ENCODE peak calls at places on chromosomes 4 and X, in eight cellular contexts. One of them, this sample, is unnamed.

GRCh38 chr4:74370912-74371311 is 6.0 kb downstream of the EREG start:
- DNase-seq in stimulated activated CD8-positive, alpha-beta memory T cell treated with anti-CD3 and anti-CD28 coated beads, Interleukin-15, amount 100 ng/mL, for 24 hours: no peak
- DNase-seq in RPMI8226: peak
- DNase-seq in activated CD8-positive, alpha-beta memory T cell treated with anti-CD3 and anti-CD28 coated beads for 1 hour: no peak
- DNase-seq in left lung: no peak
- DNase-seq in MM.1S: peak
- DNase-seq in iPS-NIHi11: peak
- DNase-seq in PC-3: peak
- DNase-seq in this sample: no peak

GRCh38 chr4:95268819-95269565 is 279.8 kb downstream of the UNC5C start:
- DNase-seq in stimulated activated CD8-positive, alpha-beta memory T cell treated with anti-CD3 and anti-CD28 coated beads, Interleukin-15, amount 100 ng/mL, for 24 hours: no peak
- DNase-seq in RPMI8226: no peak
- DNase-seq in activated CD8-positive, alpha-beta memory T cell treated with anti-CD3 and anti-CD28 coated beads for 1 hour: no peak
- DNase-seq in left lung: no peak
- DNase-seq in MM.1S: no peak
- DNase-seq in iPS-NIHi11: no peak
- DNase-seq in PC-3: peak
- DNase-seq in this sample: no peak

GRCh38 chrX:109797311-109797975 is 64.4 kb upstream of the ACSL4 start:
- DNase-seq in stimulated activated CD8-positive, alpha-beta memory T cell treated with anti-CD3 and anti-CD28 coated beads, Interleukin-15, amount 100 ng/mL, for 24 hours: no peak
- DNase-seq in RPMI8226: no peak
- DNase-seq in activated CD8-positive, alpha-beta memory T cell treated with anti-CD3 and anti-CD28 coated beads for 1 hour: no peak
- DNase-seq in left lung: no peak
- DNase-seq in MM.1S: no peak
- DNase-seq in iPS-NIHi11: no peak
- DNase-seq in PC-3: peak
- DNase-seq in this sample: no peak

GRCh38 chr4:68176904-68177303 is 47.2 kb upstream of the TMPRSS11F start:
- DNase-seq in stimulated activated CD8-positive, alpha-beta memory T cell treated with anti-CD3 and anti-CD28 coated beads, Interleukin-15, amount 100 ng/mL, for 24 hours: no peak
- DNase-seq in RPMI8226: no peak
- DNase-seq in activated CD8-positive, alpha-beta memory T cell treated with anti-CD3 and anti-CD28 coated beads for 1 hour: no peak
- DNase-seq in left lung: no peak
- DNase-seq in MM.1S: no peak
- DNase-seq in iPS-NIHi11: no peak
- DNase-seq in PC-3: peak
- DNase-seq in this sample: no peak

GRCh38 chrX:2697306-2697705 is 6.2 kb downstream of the CD99 start:
- DNase-seq in stimulated activated CD8-positive, alpha-beta memory T cell treated with anti-CD3 and anti-CD28 coated beads, Interleukin-15, amount 100 ng/mL, for 24 hours: no peak
- DNase-seq in RPMI8226: peak
- DNase-seq in activated CD8-positive, alpha-beta memory T cell treated with anti-CD3 and anti-CD28 coated beads for 1 hour: no peak
- DNase-seq in left lung: no peak
- DNase-seq in MM.1S: no peak
- DNase-seq in iPS-NIHi11: no peak
- DNase-seq in PC-3: peak
- DNase-seq in this sample: peak

GRCh38 chrX:18424482-18425198 is 768 bp upstream of the CDKL5 start:
- DNase-seq in stimulated activated CD8-positive, alpha-beta memory T cell treated with anti-CD3 and anti-CD28 coated beads, Interleukin-15, amount 100 ng/mL, for 24 hours: no peak
- DNase-seq in RPMI8226: peak
- DNase-seq in activated CD8-positive, alpha-beta memory T cell treated with anti-CD3 and anti-CD28 coated beads for 1 hour: peak
- DNase-seq in left lung: peak
- DNase-seq in MM.1S: peak
- DNase-seq in iPS-NIHi11: peak
- DNase-seq in PC-3: peak
- DNase-seq in this sample: peak

GRCh38 chr4:71009796-71010588 is 16.5 kb downstream of the DCK start:
- DNase-seq in stimulated activated CD8-positive, alpha-beta memory T cell treated with anti-CD3 and anti-CD28 coated beads, Interleukin-15, amount 100 ng/mL, for 24 hours: no peak
- DNase-seq in RPMI8226: peak
- DNase-seq in activated CD8-positive, alpha-beta memory T cell treated with anti-CD3 and anti-CD28 coated beads for 1 hour: no peak
- DNase-seq in left lung: no peak
- DNase-seq in MM.1S: peak
- DNase-seq in iPS-NIHi11: peak
- DNase-seq in PC-3: peak
- DNase-seq in this sample: no peak

GRCh38 chr4:147060171-147060931 is 114.7 kb upstream of the TTC29 start:
- DNase-seq in stimulated activated CD8-positive, alpha-beta memory T cell treated with anti-CD3 and anti-CD28 coated beads, Interleukin-15, amount 100 ng/mL, for 24 hours: no peak
- DNase-seq in RPMI8226: no peak
- DNase-seq in activated CD8-positive, alpha-beta memory T cell treated with anti-CD3 and anti-CD28 coated beads for 1 hour: no peak
- DNase-seq in left lung: no peak
- DNase-seq in MM.1S: no peak
- DNase-seq in iPS-NIHi11: no peak
- DNase-seq in PC-3: no peak
- DNase-seq in this sample: no peak

GRCh38 chr4:94577136-94577535 is 125.4 kb downstream of the PDLIM5 start:
- DNase-seq in stimulated activated CD8-positive, alpha-beta memory T cell treated with anti-CD3 and anti-CD28 coated beads, Interleukin-15, amount 100 ng/mL, for 24 hours: no peak
- DNase-seq in RPMI8226: no peak
- DNase-seq in activated CD8-positive, alpha-beta memory T cell treated with anti-CD3 and anti-CD28 coated beads for 1 hour: no peak
- DNase-seq in left lung: no peak
- DNase-seq in MM.1S: no peak
- DNase-seq in iPS-NIHi11: peak
- DNase-seq in PC-3: no peak
- DNase-seq in this sample: no peak

GRCh38 chr4:152243890-152244595 is 291.8 kb downstream of the FBXW7 start:
- DNase-seq in stimulated activated CD8-positive, alpha-beta memory T cell treated with anti-CD3 and anti-CD28 coated beads, Interleukin-15, amount 100 ng/mL, for 24 hours: no peak
- DNase-seq in RPMI8226: no peak
- DNase-seq in activated CD8-positive, alpha-beta memory T cell treated with anti-CD3 and anti-CD28 coated beads for 1 hour: no peak
- DNase-seq in left lung: no peak
- DNase-seq in MM.1S: no peak
- DNase-seq in iPS-NIHi11: no peak
- DNase-seq in PC-3: no peak
- DNase-seq in this sample: no peak

GRCh38 chr4:171721937-171722336 is 91.3 kb upstream of the GALNTL6 start:
- DNase-seq in stimulated activated CD8-positive, alpha-beta memory T cell treated with anti-CD3 and anti-CD28 coated beads, Interleukin-15, amount 100 ng/mL, for 24 hours: no peak
- DNase-seq in RPMI8226: no peak
- DNase-seq in activated CD8-positive, alpha-beta memory T cell treated with anti-CD3 and anti-CD28 coated beads for 1 hour: no peak
- DNase-seq in left lung: no peak
- DNase-seq in MM.1S: no peak
- DNase-seq in iPS-NIHi11: no peak
- DNase-seq in PC-3: no peak
- DNase-seq in this sample: no peak

GRCh38 chr4:37482236-37482635 is 203.9 kb downstream of the RELL1 start:
- DNase-seq in stimulated activated CD8-positive, alpha-beta memory T cell treated with anti-CD3 and anti-CD28 coated beads, Interleukin-15, amount 100 ng/mL, for 24 hours: no peak
- DNase-seq in RPMI8226: no peak
- DNase-seq in activated CD8-positive, alpha-beta memory T cell treated with anti-CD3 and anti-CD28 coated beads for 1 hour: no peak
- DNase-seq in left lung: no peak
- DNase-seq in MM.1S: no peak
- DNase-seq in iPS-NIHi11: no peak
- DNase-seq in PC-3: no peak
- DNase-seq in this sample: no peak

GRCh38 chrX:16061296-16061695 is 62.1 kb upstream of the GRPR start:
- DNase-seq in stimulated activated CD8-positive, alpha-beta memory T cell treated with anti-CD3 and anti-CD28 coated beads, Interleukin-15, amount 100 ng/mL, for 24 hours: no peak
- DNase-seq in RPMI8226: no peak
- DNase-seq in activated CD8-positive, alpha-beta memory T cell treated with anti-CD3 and anti-CD28 coated beads for 1 hour: no peak
- DNase-seq in left lung: no peak
- DNase-seq in MM.1S: no peak
- DNase-seq in iPS-NIHi11: no peak
- DNase-seq in PC-3: no peak
- DNase-seq in this sample: no peak

GRCh38 chr4:17324431-17324830 is 187.5 kb downstream of the QDPR start:
- DNase-seq in stimulated activated CD8-positive, alpha-beta memory T cell treated with anti-CD3 and anti-CD28 coated beads, Interleukin-15, amount 100 ng/mL, for 24 hours: no peak
- DNase-seq in RPMI8226: peak
- DNase-seq in activated CD8-positive, alpha-beta memory T cell treated with anti-CD3 and anti-CD28 coated beads for 1 hour: peak
- DNase-seq in left lung: no peak
- DNase-seq in MM.1S: peak
- DNase-seq in iPS-NIHi11: peak
- DNase-seq in PC-3: peak
- DNase-seq in this sample: no peak

GRCh38 chr4:105092768-105093167 is 53.9 kb upstream of the TET2 start:
- DNase-seq in stimulated activated CD8-positive, alpha-beta memory T cell treated with anti-CD3 and anti-CD28 coated beads, Interleukin-15, amount 100 ng/mL, for 24 hours: no peak
- DNase-seq in RPMI8226: no peak
- DNase-seq in activated CD8-positive, alpha-beta memory T cell treated with anti-CD3 and anti-CD28 coated beads for 1 hour: no peak
- DNase-seq in left lung: no peak
- DNase-seq in MM.1S: no peak
- DNase-seq in iPS-NIHi11: no peak
- DNase-seq in PC-3: peak
- DNase-seq in this sample: no peak

GRCh38 chrX:20514358-20514757 is 247.6 kb upstream of the RPS6KA3 start:
- DNase-seq in stimulated activated CD8-positive, alpha-beta memory T cell treated with anti-CD3 and anti-CD28 coated beads, Interleukin-15, amount 100 ng/mL, for 24 hours: no peak
- DNase-seq in RPMI8226: no peak
- DNase-seq in activated CD8-positive, alpha-beta memory T cell treated with anti-CD3 and anti-CD28 coated beads for 1 hour: no peak
- DNase-seq in left lung: no peak
- DNase-seq in MM.1S: no peak
- DNase-seq in iPS-NIHi11: no peak
- DNase-seq in PC-3: peak
- DNase-seq in this sample: no peak

GRCh38 chrX:96474357-96475125 is 210.1 kb upstream of the DIAPH2 start:
- DNase-seq in stimulated activated CD8-positive, alpha-beta memory T cell treated with anti-CD3 and anti-CD28 coated beads, Interleukin-15, amount 100 ng/mL, for 24 hours: no peak
- DNase-seq in RPMI8226: no peak
- DNase-seq in activated CD8-positive, alpha-beta memory T cell treated with anti-CD3 and anti-CD28 coated beads for 1 hour: no peak
- DNase-seq in left lung: no peak
- DNase-seq in MM.1S: no peak
- DNase-seq in iPS-NIHi11: no peak
- DNase-seq in PC-3: peak
- DNase-seq in this sample: no peak

GRCh38 chrX:13837290-13837745 is 20.4 kb upstream of the GPM6B start:
- DNase-seq in stimulated activated CD8-positive, alpha-beta memory T cell treated with anti-CD3 and anti-CD28 coated beads, Interleukin-15, amount 100 ng/mL, for 24 hours: no peak
- DNase-seq in RPMI8226: no peak
- DNase-seq in activated CD8-positive, alpha-beta memory T cell treated with anti-CD3 and anti-CD28 coated beads for 1 hour: no peak
- DNase-seq in left lung: no peak
- DNase-seq in MM.1S: no peak
- DNase-seq in iPS-NIHi11: no peak
- DNase-seq in PC-3: no peak
- DNase-seq in this sample: no peak

GRCh38 chrX:39995457-39995856 is 102.3 kb downstream of the BCOR start:
- DNase-seq in stimulated activated CD8-positive, alpha-beta memory T cell treated with anti-CD3 and anti-CD28 coated beads, Interleukin-15, amount 100 ng/mL, for 24 hours: no peak
- DNase-seq in RPMI8226: no peak
- DNase-seq in activated CD8-positive, alpha-beta memory T cell treated with anti-CD3 and anti-CD28 coated beads for 1 hour: no peak
- DNase-seq in left lung: no peak
- DNase-seq in MM.1S: no peak
- DNase-seq in iPS-NIHi11: no peak
- DNase-seq in PC-3: no peak
- DNase-seq in this sample: no peak

GRCh38 chr4:151246742-151247141 is 30.2 kb upstream of the PRSS48 start:
- DNase-seq in stimulated activated CD8-positive, alpha-beta memory T cell treated with anti-CD3 and anti-CD28 coated beads, Interleukin-15, amount 100 ng/mL, for 24 hours: no peak
- DNase-seq in RPMI8226: no peak
- DNase-seq in activated CD8-positive, alpha-beta memory T cell treated with anti-CD3 and anti-CD28 coated beads for 1 hour: no peak
- DNase-seq in left lung: no peak
- DNase-seq in MM.1S: no peak
- DNase-seq in iPS-NIHi11: no peak
- DNase-seq in PC-3: no peak
- DNase-seq in this sample: no peak

GRCh38 chr4:10172278-10173038 is 55.9 kb upstream of the WDR1 start:
- DNase-seq in stimulated activated CD8-positive, alpha-beta memory T cell treated with anti-CD3 and anti-CD28 coated beads, Interleukin-15, amount 100 ng/mL, for 24 hours: no peak
- DNase-seq in RPMI8226: no peak
- DNase-seq in activated CD8-positive, alpha-beta memory T cell treated with anti-CD3 and anti-CD28 coated beads for 1 hour: no peak
- DNase-seq in left lung: no peak
- DNase-seq in MM.1S: no peak
- DNase-seq in iPS-NIHi11: no peak
- DNase-seq in PC-3: no peak
- DNase-seq in this sample: no peak

GRCh38 chrX:18649498-18649951 is 22.4 kb downstream of the RS1 start:
- DNase-seq in stimulated activated CD8-positive, alpha-beta memory T cell treated with anti-CD3 and anti-CD28 coated beads, Interleukin-15, amount 100 ng/mL, for 24 hours: no peak
- DNase-seq in RPMI8226: no peak
- DNase-seq in activated CD8-positive, alpha-beta memory T cell treated with anti-CD3 and anti-CD28 coated beads for 1 hour: no peak
- DNase-seq in left lung: no peak
- DNase-seq in MM.1S: no peak
- DNase-seq in iPS-NIHi11: no peak
- DNase-seq in PC-3: no peak
- DNase-seq in this sample: no peak

GRCh38 chrX:45799576-45799975 is 598.9 kb upstream of the DIPK2B start:
- DNase-seq in stimulated activated CD8-positive, alpha-beta memory T cell treated with anti-CD3 and anti-CD28 coated beads, Interleukin-15, amount 100 ng/mL, for 24 hours: no peak
- DNase-seq in RPMI8226: no peak
- DNase-seq in activated CD8-positive, alpha-beta memory T cell treated with anti-CD3 and anti-CD28 coated beads for 1 hour: no peak
- DNase-seq in left lung: no peak
- DNase-seq in MM.1S: no peak
- DNase-seq in iPS-NIHi11: no peak
- DNase-seq in PC-3: no peak
- DNase-seq in this sample: no peak

GRCh38 chr4:32142075-32142474 is 1421.9 kb downstream of the PCDH7 start:
- DNase-seq in stimulated activated CD8-positive, alpha-beta memory T cell treated with anti-CD3 and anti-CD28 coated beads, Interleukin-15, amount 100 ng/mL, for 24 hours: no peak
- DNase-seq in RPMI8226: no peak
- DNase-seq in activated CD8-positive, alpha-beta memory T cell treated with anti-CD3 and anti-CD28 coated beads for 1 hour: no peak
- DNase-seq in left lung: no peak
- DNase-seq in MM.1S: no peak
- DNase-seq in iPS-NIHi11: no peak
- DNase-seq in PC-3: no peak
- DNase-seq in this sample: no peak

GRCh38 chrX:3712080-3712869 is 1.2 kb downstream of the PRKX start:
- DNase-seq in stimulated activated CD8-positive, alpha-beta memory T cell treated with anti-CD3 and anti-CD28 coated beads, Interleukin-15, amount 100 ng/mL, for 24 hours: no peak
- DNase-seq in RPMI8226: peak
- DNase-seq in activated CD8-positive, alpha-beta memory T cell treated with anti-CD3 and anti-CD28 coated beads for 1 hour: no peak
- DNase-seq in left lung: no peak
- DNase-seq in MM.1S: peak
- DNase-seq in iPS-NIHi11: no peak
- DNase-seq in PC-3: peak
- DNase-seq in this sample: peak

GRCh38 chrX:36986231-36986630 is 21.9 kb upstream of the FAM47C start:
- DNase-seq in stimulated activated CD8-positive, alpha-beta memory T cell treated with anti-CD3 and anti-CD28 coated beads, Interleukin-15, amount 100 ng/mL, for 24 hours: no peak
- DNase-seq in RPMI8226: no peak
- DNase-seq in activated CD8-positive, alpha-beta memory T cell treated with anti-CD3 and anti-CD28 coated beads for 1 hour: no peak
- DNase-seq in left lung: no peak
- DNase-seq in MM.1S: no peak
- DNase-seq in iPS-NIHi11: peak
- DNase-seq in PC-3: no peak
- DNase-seq in this sample: peak

GRCh38 chr4:123278755-123279154 is 117.8 kb upstream of the SPRY1 start:
- DNase-seq in stimulated activated CD8-positive, alpha-beta memory T cell treated with anti-CD3 and anti-CD28 coated beads, Interleukin-15, amount 100 ng/mL, for 24 hours: no peak
- DNase-seq in RPMI8226: no peak
- DNase-seq in activated CD8-positive, alpha-beta memory T cell treated with anti-CD3 and anti-CD28 coated beads for 1 hour: no peak
- DNase-seq in left lung: no peak
- DNase-seq in MM.1S: no peak
- DNase-seq in iPS-NIHi11: no peak
- DNase-seq in PC-3: peak
- DNase-seq in this sample: no peak

GRCh38 chrX:2703991-2704369 is 12.9 kb downstream of the CD99 start:
- DNase-seq in stimulated activated CD8-positive, alpha-beta memory T cell treated with anti-CD3 and anti-CD28 coated beads, Interleukin-15, amount 100 ng/mL, for 24 hours: no peak
- DNase-seq in RPMI8226: no peak
- DNase-seq in activated CD8-positive, alpha-beta memory T cell treated with anti-CD3 and anti-CD28 coated beads for 1 hour: no peak
- DNase-seq in left lung: no peak
- DNase-seq in MM.1S: no peak
- DNase-seq in iPS-NIHi11: no peak
- DNase-seq in PC-3: no peak
- DNase-seq in this sample: no peak

This sample was measured in spleen.